ENCODE peak calls at places on chromosomes 12 and 14, in five cellular contexts. W is AG09319, L is smooth muscle cell of the brain vasculature, G is GM13977, H is fibroblast of mammary gland. S is an unnamed sample.

GRCh38 chr12:32201096-32201495 is 94.4 kb downstream of the BICD1 start:
- DNase-seq in H (no peak), G (no peak), W (no peak), L (no peak), S (no peak)

GRCh38 chr14:54696998-54697397 is 130.1 kb downstream of the SAMD4A start:
- DNase-seq in H (no peak), L (no peak), W (no peak), G (no peak), S (no peak)

GRCh38 chr12:67498981-67499380 is 149.6 kb upstream of the DYRK2 start:
- DNase-seq in W (no peak), H (no peak), G (no peak), L (no peak), S (no peak)

GRCh38 chr14:99839696-99840095 is 46.5 kb downstream of the EML1 start:
- DNase-seq in G (no peak), W (no peak), H (no peak), L (no peak), S (no peak)

GRCh38 chr14:52977798-52978197 is 26.9 kb upstream of the FERMT2 start:
- DNase-seq in G (no peak), H (no peak), W (no peak), L (no peak), S (no peak)

GRCh38 chr14:93137864-93138263 is 22.1 kb upstream of the ITPK1 start:
- DNase-seq in L (no peak), G (no peak), W (no peak), H (no peak), S (no peak)

GRCh38 chr14:21042918-21043317 is 756 bp downstream of the RNASE7 start:
- DNase-seq in L (no peak), W (no peak), H (no peak), G (no peak), S (no peak)

GRCh38 chr12:49588761-49589516 is 16.5 kb downstream of the FAM186B start:
- DNase-seq in L (no peak), W (no peak), H (peak; percentile 23), G (no peak), S (no peak)

GRCh38 chr14:60926002-60926401 is 54.9 kb downstream of the TRMT5 start:
- DNase-seq in G (peak; percentile 44), L (no peak), W (no peak), H (no peak), S (peak; percentile 51)

GRCh38 chr12:51318846-51319570 is 5.0 kb downstream of the BIN2 start:
- DNase-seq in W (no peak), L (no peak), G (peak; percentile 57), H (no peak), S (peak; percentile 61)

GRCh38 chr12:85329913-85330312 is 49.9 kb downstream of the ALX1 start:
- DNase-seq in L (no peak), W (no peak), H (no peak), G (no peak), S (no peak)

GRCh38 chr12:56724660-56724988 is 475 bp downstream of the NACA start:
- DNase-seq in G (no peak), L (no peak), W (no peak), H (no peak), S (no peak)

GRCh38 chr12:14845350-14845750 is 2.0 kb upstream of the ART4 start:
- DNase-seq in G (peak; percentile 58), H (peak; percentile 65), W (no peak), L (no peak), S (no peak)

GRCh38 chr14:30855345-30856037 is 18.9 kb upstream of the COCH start:
- DNase-seq in L (no peak), W (no peak), G (peak; percentile 55), H (no peak), S (no peak)

GRCh38 chr12:10031771-10032175 is 1.3 kb downstream of the CLEC9A start:
- DNase-seq in H (peak; percentile 38), G (no peak), W (peak; percentile 5), L (peak; percentile 12), S (no peak)

GRCh38 chr14:22602853-22603252 is 4.8 kb downstream of the ABHD4 start:
- DNase-seq in H (peak; percentile 65), G (no peak), W (no peak), L (no peak), S (no peak)

GRCh38 chr12:33672879-33673577 is 233.4 kb upstream of the SYT10 start:
- DNase-seq in H (no peak), W (no peak), L (no peak), G (no peak), S (no peak)

GRCh38 chr12:15404485-15404884 is 82.2 kb downstream of the PTPRO start:
- DNase-seq in W (no peak), G (no peak), L (no peak), H (peak; percentile 71), S (no peak)

GRCh38 chr12:74685385-74685784 is 147.8 kb downstream of the ATXN7L3B start:
- DNase-seq in L (no peak), G (no peak), H (no peak), W (no peak), S (no peak)

GRCh38 chr12:20194171-20194570 is 174.2 kb upstream of the PDE3A start:
- DNase-seq in L (no peak), G (no peak), W (no peak), H (peak; percentile 30), S (no peak)

GRCh38 chr12:6355491-6356373 is 13.9 kb upstream of the TNFRSF1A start:
- DNase-seq in W (no peak), L (no peak), H (no peak), G (no peak), S (no peak)

GRCh38 chr12:48131517-48131916 is 12.4 kb downstream of the PFKM start:
- DNase-seq in G (no peak), H (no peak), W (no peak), L (no peak), S (no peak)

GRCh38 chr12:34399631-34400422 is 377.5 kb downstream of the ALG10 start:
- DNase-seq in H (no peak), G (peak; percentile 1), L (no peak), W (no peak), S (no peak)

GRCh38 chr14:103155013-103155412 is 31.8 kb downstream of the TNFAIP2 start:
- DNase-seq in W (no peak), G (no peak), L (no peak), H (peak; percentile 79), S (no peak)

GRCh38 chr14:79514700-79515099 is 696.6 kb downstream of the DIO2 start:
- DNase-seq in G (no peak), W (no peak), L (peak; percentile 15), H (peak; percentile 54), S (no peak)

GRCh38 chr12:122947352-122947792 is 18.9 kb downstream of the ABCB9 start:
- DNase-seq in H (no peak), W (no peak), L (no peak), G (no peak), S (no peak)

GRCh38 chr12:4353785-4354208 is 25.7 kb downstream of the FGF23 start:
- DNase-seq in H (peak; percentile 11), G (no peak), L (no peak), W (no peak), S (no peak)

GRCh38 chr12:12718853-12719252 is 1.7 kb downstream of the CDKN1B start:
- DNase-seq in L (no peak), W (peak; percentile 85), G (peak; percentile 31), H (peak; percentile 55), S (no peak)

GRCh38 chr14:96554315-96554910 is 52.2 kb downstream of the PAPOLA start:
- DNase-seq in W (no peak), G (no peak), L (no peak), H (no peak), S (no peak)

GRCh38 chr14:85527006-85527405 is 2.9 kb upstream of the FLRT2 start:
- DNase-seq in H (peak; percentile 61), G (no peak), W (no peak), L (no peak), S (no peak)

S was measured in GM12864.